ENCODE peak calls at places on chromosomes 3 and 15, in six cellular contexts. One of them, this sample, is unnamed.

GRCh38 chr15:79743032-79743431 is 153.8 kb downstream of the MTHFS start:
- DNase-seq in foreskin fibroblast: no peak
- DNase-seq in hepatocyte: no peak
- DNase-seq in bronchial epithelial cell: no peak
- DNase-seq in AG09309: no peak
- DNase-seq in GM06990: no peak
- DNase-seq in this sample: no peak

GRCh38 chr15:71647479-71647792 is 162.9 kb upstream of the NR2E3 start:
- DNase-seq in bronchial epithelial cell: no peak
- DNase-seq in hepatocyte: no peak
- DNase-seq in GM06990: no peak
- DNase-seq in AG09309: no peak
- DNase-seq in foreskin fibroblast: no peak
- DNase-seq in this sample: no peak

GRCh38 chr15:66827039-66827697 is 125.1 kb downstream of the SMAD6 start:
- DNase-seq in foreskin fibroblast: no peak
- DNase-seq in bronchial epithelial cell: no peak
- DNase-seq in AG09309: no peak
- DNase-seq in GM06990: no peak
- DNase-seq in hepatocyte: no peak
- DNase-seq in this sample: no peak

GRCh38 chr15:93035953-93036810 is 52.8 kb downstream of the RGMA start:
- DNase-seq in bronchial epithelial cell: peak; percentile 46
- DNase-seq in AG09309: no peak
- DNase-seq in foreskin fibroblast: no peak
- DNase-seq in GM06990: no peak
- DNase-seq in hepatocyte: peak; percentile 50
- DNase-seq in this sample: peak; percentile 13

GRCh38 chr3:177443469-177443868 is 246.2 kb upstream of the TBL1XR1 start:
- DNase-seq in GM06990: no peak
- DNase-seq in bronchial epithelial cell: peak; percentile 83
- DNase-seq in foreskin fibroblast: no peak
- DNase-seq in AG09309: no peak
- DNase-seq in hepatocyte: peak; percentile 40
- DNase-seq in this sample: no peak

GRCh38 chr15:77869021-77869895 is 208.3 kb downstream of the TBC1D2B start:
- DNase-seq in AG09309: no peak
- DNase-seq in bronchial epithelial cell: no peak
- DNase-seq in hepatocyte: no peak
- DNase-seq in foreskin fibroblast: no peak
- DNase-seq in GM06990: no peak
- DNase-seq in this sample: no peak

GRCh38 chr3:51332156-51332555 is 52.9 kb upstream of the MANF start:
- DNase-seq in AG09309: no peak
- DNase-seq in foreskin fibroblast: no peak
- DNase-seq in bronchial epithelial cell: no peak
- DNase-seq in GM06990: no peak
- DNase-seq in hepatocyte: no peak
- DNase-seq in this sample: no peak

GRCh38 chr15:70094690-70095311 is 2.9 kb downstream of the TLE3 start:
- DNase-seq in bronchial epithelial cell: no peak
- DNase-seq in foreskin fibroblast: no peak
- DNase-seq in GM06990: no peak
- DNase-seq in AG09309: no peak
- DNase-seq in hepatocyte: peak; percentile 14
- DNase-seq in this sample: no peak

GRCh38 chr3:9330166-9330703 is 32.6 kb upstream of the THUMPD3 start:
- DNase-seq in GM06990: no peak
- DNase-seq in hepatocyte: no peak
- DNase-seq in foreskin fibroblast: no peak
- DNase-seq in bronchial epithelial cell: no peak
- DNase-seq in AG09309: no peak
- DNase-seq in this sample: no peak

GRCh38 chr3:49785565-49786356 is 581 bp downstream of the IP6K1 start:
- DNase-seq in AG09309: no peak
- DNase-seq in GM06990: no peak
- DNase-seq in bronchial epithelial cell: no peak
- DNase-seq in foreskin fibroblast: no peak
- DNase-seq in hepatocyte: peak; percentile 52
- DNase-seq in this sample: no peak

GRCh38 chr15:41966414-41966812 is 5.9 kb downstream of the EHD4 start:
- DNase-seq in bronchial epithelial cell: no peak
- DNase-seq in foreskin fibroblast: no peak
- DNase-seq in hepatocyte: no peak
- DNase-seq in AG09309: no peak
- DNase-seq in GM06990: no peak
- DNase-seq in this sample: no peak

GRCh38 chr3:25442486-25442885 is 14.4 kb downstream of the RARB start:
- DNase-seq in GM06990: no peak
- DNase-seq in AG09309: no peak
- DNase-seq in bronchial epithelial cell: no peak
- DNase-seq in hepatocyte: no peak
- DNase-seq in foreskin fibroblast: no peak
- DNase-seq in this sample: no peak

GRCh38 chr15:69861331-69862171 is 236.2 kb downstream of the TLE3 start:
- DNase-seq in AG09309: no peak
- DNase-seq in foreskin fibroblast: no peak
- DNase-seq in GM06990: no peak
- DNase-seq in hepatocyte: peak; percentile 20
- DNase-seq in bronchial epithelial cell: no peak
- DNase-seq in this sample: no peak

GRCh38 chr15:87711011-87711410 is 545.5 kb downstream of the NTRK3 start:
- DNase-seq in foreskin fibroblast: no peak
- DNase-seq in bronchial epithelial cell: no peak
- DNase-seq in hepatocyte: no peak
- DNase-seq in GM06990: no peak
- DNase-seq in AG09309: no peak
- DNase-seq in this sample: no peak

GRCh38 chr15:87715252-87715651 is 541.3 kb downstream of the NTRK3 start:
- DNase-seq in bronchial epithelial cell: no peak
- DNase-seq in hepatocyte: no peak
- DNase-seq in GM06990: no peak
- DNase-seq in foreskin fibroblast: no peak
- DNase-seq in AG09309: no peak
- DNase-seq in this sample: no peak

GRCh38 chr15:87710406-87710805 is 546.1 kb downstream of the NTRK3 start:
- DNase-seq in hepatocyte: peak; percentile 39
- DNase-seq in GM06990: no peak
- DNase-seq in bronchial epithelial cell: no peak
- DNase-seq in AG09309: peak; percentile 77
- DNase-seq in foreskin fibroblast: no peak
- DNase-seq in this sample: no peak

GRCh38 chr15:87713405-87713995 is 543.0 kb downstream of the NTRK3 start:
- DNase-seq in bronchial epithelial cell: no peak
- DNase-seq in hepatocyte: no peak
- DNase-seq in foreskin fibroblast: no peak
- DNase-seq in GM06990: no peak
- DNase-seq in AG09309: no peak
- DNase-seq in this sample: no peak

DNA sequence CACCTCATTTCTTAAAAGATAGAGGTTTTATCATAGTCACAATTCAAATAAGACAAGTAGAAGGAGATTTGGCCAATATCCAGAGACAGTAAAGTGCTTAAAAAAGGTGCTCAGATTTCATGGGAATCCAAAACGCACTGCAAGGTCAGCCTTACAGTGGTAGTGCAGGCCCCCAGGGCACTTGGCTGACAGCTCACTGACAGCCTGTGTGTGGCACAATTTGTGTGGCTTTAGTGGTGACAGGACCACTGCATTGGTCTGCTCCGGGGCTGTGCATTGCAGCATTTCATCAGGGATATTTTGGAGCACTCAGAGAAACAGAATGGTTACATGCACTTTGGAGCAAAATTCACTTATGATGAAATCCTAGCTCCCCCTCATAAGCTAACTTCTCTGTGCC is 544.3 kb downstream of the NTRK3 start:
- DNase-seq in hepatocyte: no peak
- DNase-seq in bronchial epithelial cell: no peak
- DNase-seq in GM06990: no peak
- DNase-seq in foreskin fibroblast: no peak
- DNase-seq in AG09309: no peak
- DNase-seq in this sample: no peak
- TF ChIP-seq CTCF in hepatocyte: no peak
- TF ChIP-seq CTCF in bronchial epithelial cell: no peak
- TF ChIP-seq CTCF in GM06990: no peak
- TF ChIP-seq CTCF in foreskin fibroblast: no peak
- TF ChIP-seq CTCF in AG09309: no peak
- TF ChIP-seq CTCF in this sample: no peak

DNA sequence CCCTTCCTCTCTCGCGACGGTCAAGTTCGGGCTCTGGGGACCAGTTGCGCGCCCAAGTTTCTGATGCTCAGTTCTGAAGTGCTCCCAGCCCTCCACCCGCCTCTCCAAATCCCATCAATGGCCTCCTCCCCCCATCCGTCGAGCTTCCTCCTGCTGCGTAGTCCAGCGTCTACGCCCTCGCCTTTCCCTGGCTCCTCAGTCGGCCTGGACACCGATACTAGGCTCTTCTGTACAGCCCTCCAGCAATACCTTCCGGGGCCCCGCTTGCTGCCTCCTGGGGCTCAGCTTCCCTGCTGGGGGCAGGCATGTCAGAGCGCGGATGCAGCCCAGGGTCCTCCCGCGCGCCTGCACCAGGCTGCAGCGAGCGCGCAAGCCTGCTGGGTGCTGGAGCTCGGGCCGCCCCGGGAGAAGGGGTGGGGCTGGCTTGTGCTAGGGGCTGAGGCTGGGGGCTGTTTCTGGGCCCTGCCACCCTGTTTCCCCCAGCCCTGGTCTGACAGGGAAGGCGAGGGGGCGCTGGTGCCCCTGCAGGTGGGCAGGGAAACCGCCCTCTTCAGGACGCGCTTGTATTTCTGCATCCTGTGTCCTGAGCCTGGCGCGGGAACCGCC is 353.3 kb upstream of the SUCLG2 start:
- DNase-seq in GM06990: no peak
- DNase-seq in AG09309: no peak
- DNase-seq in bronchial epithelial cell: no peak
- DNase-seq in hepatocyte: peak; percentile 32
- DNase-seq in foreskin fibroblast: no peak
- DNase-seq in this sample: no peak
- H3K4me3 ChIP-seq in GM06990: no peak overlapping the region
- H3K4me3 ChIP-seq in AG09309: no peak overlapping the region
- H3K4me3 ChIP-seq in bronchial epithelial cell: no peak overlapping the region
- H3K4me3 ChIP-seq in hepatocyte: peak overlapping the region; percentile 74
- H3K4me3 ChIP-seq in foreskin fibroblast: no peak overlapping the region
- H3K4me3 ChIP-seq in this sample: no peak overlapping the region

DNA sequence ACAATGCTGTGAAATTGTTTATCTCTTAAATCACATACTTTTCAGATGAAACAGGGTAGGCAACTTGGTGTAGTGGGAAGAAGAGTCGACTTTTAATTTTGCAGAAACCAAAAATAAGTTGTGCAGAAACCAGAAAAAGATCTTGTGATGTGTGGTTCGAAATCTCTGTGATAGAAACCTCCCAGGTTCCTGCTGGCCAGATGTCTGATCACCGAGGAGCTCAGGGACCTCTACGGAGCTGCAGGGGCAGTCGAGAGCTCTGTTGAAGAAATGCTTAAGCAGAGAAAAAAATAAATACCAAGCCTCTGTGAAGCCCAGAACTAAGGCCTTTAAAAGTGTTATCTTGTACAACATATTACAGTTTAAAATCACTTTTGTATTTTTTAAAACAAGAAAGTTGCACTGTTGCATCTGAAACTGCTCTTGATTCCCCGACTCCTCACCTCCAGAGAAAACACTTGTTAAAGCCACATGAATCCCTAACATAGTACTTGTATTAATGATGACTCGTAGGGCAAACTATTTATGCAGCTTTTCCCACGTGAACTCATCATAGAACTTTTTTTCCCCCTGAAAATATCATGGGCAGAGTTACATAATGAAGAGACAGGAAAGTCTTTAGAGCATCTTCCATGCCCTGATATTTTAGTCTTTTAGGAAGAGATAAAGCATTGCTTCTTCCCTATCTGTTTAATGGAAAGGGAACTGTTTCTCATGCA is 51.3 kb downstream of the CCK start:
- DNase-seq in hepatocyte: no peak
- DNase-seq in GM06990: no peak
- DNase-seq in AG09309: no peak
- DNase-seq in bronchial epithelial cell: peak; percentile 16
- DNase-seq in foreskin fibroblast: no peak
- DNase-seq in this sample: no peak
- TF ChIP-seq CTCF in hepatocyte: no peak
- TF ChIP-seq CTCF in GM06990: no peak
- TF ChIP-seq CTCF in AG09309: no peak
- TF ChIP-seq CTCF in bronchial epithelial cell: no peak
- TF ChIP-seq CTCF in foreskin fibroblast: no peak
- TF ChIP-seq CTCF in this sample: no peak

GRCh38 chr15:43748376-43748775 is 2.1 kb downstream of the PDIA3 start:
- DNase-seq in GM06990: no peak
- DNase-seq in hepatocyte: no peak
- DNase-seq in foreskin fibroblast: no peak
- DNase-seq in AG09309: no peak
- DNase-seq in bronchial epithelial cell: no peak
- DNase-seq in this sample: no peak
- H3K4me3 ChIP-seq in GM06990: peak overlapping the region; percentile 91
- H3K4me3 ChIP-seq in hepatocyte: peak overlapping the region; percentile 1
- H3K4me3 ChIP-seq in foreskin fibroblast: peak overlapping the region; percentile 79
- H3K4me3 ChIP-seq in AG09309: no peak overlapping the region
- H3K4me3 ChIP-seq in bronchial epithelial cell: no peak overlapping the region
- H3K4me3 ChIP-seq in this sample: peak overlapping the region; percentile 83

GRCh38 chr3:133962879-133963278 is 66.8 kb downstream of the SLCO2A1 start:
- DNase-seq in bronchial epithelial cell: peak; percentile 12
- DNase-seq in AG09309: peak; percentile 34
- DNase-seq in hepatocyte: peak; percentile 73
- DNase-seq in GM06990: no peak
- DNase-seq in foreskin fibroblast: peak; percentile 77
- DNase-seq in this sample: no peak
- TF ChIP-seq CTCF in bronchial epithelial cell: no peak
- TF ChIP-seq CTCF in AG09309: peak; percentile 32
- TF ChIP-seq CTCF in hepatocyte: no peak
- TF ChIP-seq CTCF in GM06990: no peak
- TF ChIP-seq CTCF in foreskin fibroblast: peak; percentile 20
- TF ChIP-seq CTCF in this sample: no peak

This sample was measured in LNCaP clone FGC.